ENCODE peak calls at places on chromosomes 3 and 15, in nine cellular contexts. E is HepG2, T is GM23338, V is A549, H is SK-N-SH, X is Panc1, G is K562, Z is HCT116, R is GM12878. S is an unnamed sample.
A peak's percentile ranks its signal among the peaks of the same experiment; 100 is the strongest.

GRCh38 chr3:20648921-20649381 is 462.9 kb upstream of the SGO1 start:
- DNase-seq in H (no peak), E (no peak), Z (no peak), T (no peak), G (no peak), V (no peak), X (no peak), R (no peak), S (no peak)

GRCh38 chr3:58965870-58966269 is 84.0 kb downstream of the CFAP20DC start:
- DNase-seq in H (no peak), Z (no peak), R (no peak), T (no peak), G (no peak), V (no peak), X (no peak), E (no peak), S (no peak)

GRCh38 chr3:27715454-27715806 is 6.7 kb downstream of the EOMES start:
- DNase-seq in V (no peak), R (no peak), G (no peak), H (no peak), Z (no peak), E (no peak), X (no peak), T (peak; percentile 60), S (no peak)

GRCh38 chr3:159953320-159953719 is 35.3 kb upstream of the IL12A start:
- DNase-seq in G (no peak), R (no peak), T (no peak), V (no peak), H (no peak), Z (no peak), X (no peak), E (no peak), S (no peak)

GRCh38 chr3:134357914-134358811 is 16.1 kb downstream of the AMOTL2 start:
- DNase-seq in Z (peak; percentile 52), E (peak; percentile 87), R (no peak), V (no peak), X (no peak), H (peak; percentile 57), T (no peak), G (no peak), S (no peak)

GRCh38 chr3:19106307-19106706 is 42.0 kb upstream of the KCNH8 start:
- DNase-seq in V (no peak), T (no peak), G (no peak), X (no peak), E (no peak), R (no peak), Z (no peak), H (no peak), S (no peak)

GRCh38 chr15:32222716-32223115 is 180.4 kb downstream of the GOLGA8K start:
- DNase-seq in Z (no peak), V (no peak), X (no peak), T (no peak), G (no peak), H (no peak), E (no peak), R (no peak), S (no peak)

GRCh38 chr15:100919481-100920405 is 586 bp downstream of the LRRK1 start:
- DNase-seq in X (no peak), R (no peak), E (no peak), H (peak; percentile 75), G (no peak), V (peak; percentile 61), T (peak; percentile 53), Z (no peak), S (peak; percentile 25)

GRCh38 chr15:67066041-67067021 is 929 bp downstream of the SMAD3 start:
- DNase-seq in Z (no peak), G (peak; percentile 45), T (peak; percentile 67), H (peak; percentile 65), E (no peak), V (no peak), R (no peak), X (no peak), S (no peak)

GRCh38 chr15:76147906-76148553 is 88.2 kb downstream of the TMEM266 start:
- DNase-seq in R (no peak), T (peak; percentile 76), Z (peak; percentile 12), H (peak; percentile 86), E (no peak), G (peak; percentile 73), X (peak; percentile 27), V (peak; percentile 96), S (no peak)

GRCh38 chr3:104291437-104291851 is 1075.3 kb upstream of the ALCAM start:
- DNase-seq in Z (no peak), R (no peak), X (no peak), G (no peak), V (no peak), H (no peak), T (no peak), E (no peak), S (no peak)

GRCh38 chr3:94614192-94614591 is 551.3 kb downstream of the NSUN3 start:
- DNase-seq in H (no peak), Z (no peak), T (peak; percentile 43), V (no peak), R (no peak), E (no peak), X (no peak), G (no peak), S (no peak)

GRCh38 chr3:13282528-13282985 is 137.6 kb downstream of the NUP210 start:
- DNase-seq in Z (no peak), H (peak; percentile 84), X (no peak), T (peak; percentile 64), E (no peak), G (peak; percentile 55), V (no peak), R (no peak), S (no peak)
- TF ChIP-seq REST in Z (no peak), H (no peak), X (no peak), T (no peak), E (no peak), G (no peak), V (no peak), R (no peak), S (no peak)

GRCh38 chr3:101941253-101942039 is 92.1 kb downstream of the NFKBIZ start:
- DNase-seq in X (no peak), T (no peak), H (no peak), R (no peak), Z (no peak), G (no peak), E (no peak), V (no peak), S (no peak)

GRCh38 chr3:101939391-101939790 is 90.1 kb downstream of the NFKBIZ start:
- DNase-seq in H (no peak), G (no peak), X (no peak), Z (no peak), R (no peak), V (no peak), T (no peak), E (no peak), S (no peak)

GRCh38 chr3:101942356-101942755 is 93.0 kb downstream of the NFKBIZ start:
- DNase-seq in G (no peak), V (no peak), Z (no peak), E (no peak), H (no peak), T (no peak), R (no peak), X (no peak), S (no peak)

GRCh38 chr3:101938262-101938847 is 89.0 kb downstream of the NFKBIZ start:
- DNase-seq in G (peak; percentile 31), T (no peak), R (no peak), E (no peak), V (no peak), Z (no peak), H (no peak), X (no peak), S (no peak)

DNA sequence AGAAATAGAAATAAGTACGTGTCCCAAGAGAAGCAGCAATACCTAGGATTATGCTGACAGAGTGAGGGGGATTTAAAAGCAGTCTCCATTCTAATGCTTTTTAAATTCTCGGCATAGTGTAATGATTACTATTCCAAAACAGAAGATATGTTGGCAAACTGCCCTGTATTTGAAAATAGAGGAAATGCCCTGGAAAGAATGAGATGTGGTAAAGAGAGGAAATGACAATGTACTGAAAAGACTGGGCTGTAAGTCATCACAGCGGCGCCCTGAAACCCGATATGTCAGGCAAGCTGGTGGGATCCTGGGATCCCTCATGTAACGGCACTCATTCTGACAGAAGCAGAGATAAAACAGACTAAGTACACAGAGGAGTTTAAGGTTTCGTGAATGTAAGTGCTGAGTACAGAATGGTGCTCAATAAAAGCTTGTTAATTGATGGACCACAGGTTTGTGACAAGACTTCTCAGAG is 91.2 kb downstream of the NFKBIZ start:
- DNase-seq in R (no peak), V (no peak), T (peak; percentile 62), H (peak; percentile 64), G (peak; percentile 65), Z (no peak), X (no peak), E (no peak), S (no peak)
- TF ChIP-seq REST in R (no peak), V (no peak), T (no peak), H (peak; percentile 83), G (no peak), Z (no peak), X (no peak), E (no peak), S (no peak)

DNA sequence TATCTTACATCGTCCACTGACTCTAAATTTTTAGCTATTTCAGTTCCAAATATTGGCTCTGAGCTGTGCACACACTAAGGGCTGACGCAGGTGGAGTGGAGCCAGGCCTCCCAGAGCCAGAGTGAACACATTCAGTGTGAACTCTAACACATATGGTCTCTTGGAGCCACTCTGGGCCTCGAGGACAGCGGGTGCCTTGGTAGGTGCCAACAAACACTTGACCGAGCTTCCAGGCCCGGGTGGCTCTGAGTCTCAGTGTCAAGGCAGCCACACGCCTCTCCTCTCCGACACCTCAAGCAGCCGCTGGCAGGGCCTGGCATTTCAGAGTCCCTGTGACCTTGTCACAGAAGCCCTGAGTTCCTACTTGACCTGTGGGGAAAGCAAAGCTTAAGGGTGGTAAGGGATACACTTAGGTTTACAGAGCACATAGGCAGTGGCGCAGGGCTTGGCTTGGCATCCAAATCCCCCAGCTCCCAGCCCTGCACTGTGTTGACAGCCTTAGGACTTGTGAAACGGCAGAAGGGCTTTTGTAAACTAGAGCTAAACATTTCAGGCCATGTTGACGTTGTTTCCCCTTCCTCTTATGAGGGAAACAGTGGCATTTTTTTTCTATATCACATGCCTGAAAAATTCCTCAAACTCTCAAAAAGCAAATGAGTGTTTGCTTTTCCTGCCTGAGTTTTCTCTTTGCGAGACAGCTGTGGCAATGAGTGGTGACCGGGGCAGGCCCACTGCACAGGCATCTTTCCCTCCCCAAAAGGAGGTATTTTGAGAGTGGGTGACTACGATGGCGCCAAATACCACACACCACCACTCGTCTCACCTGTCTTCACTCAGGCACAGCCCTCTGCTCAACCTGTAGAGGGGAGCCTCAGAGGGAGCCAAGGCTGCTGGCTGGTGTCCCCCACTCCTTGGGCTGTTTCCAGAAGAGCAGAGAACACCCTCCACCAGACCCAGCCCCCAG is 60.8 kb downstream of the DAPK2 start:
- DNase-seq in V (no peak), H (no peak), R (no peak), E (no peak), T (no peak), X (no peak), Z (no peak), G (no peak), S (peak; percentile 67)
- TF ChIP-seq REST in V (no peak), H (no peak), R (no peak), E (no peak), T (no peak), X (no peak), Z (no peak), G (no peak), S (no peak)

DNA sequence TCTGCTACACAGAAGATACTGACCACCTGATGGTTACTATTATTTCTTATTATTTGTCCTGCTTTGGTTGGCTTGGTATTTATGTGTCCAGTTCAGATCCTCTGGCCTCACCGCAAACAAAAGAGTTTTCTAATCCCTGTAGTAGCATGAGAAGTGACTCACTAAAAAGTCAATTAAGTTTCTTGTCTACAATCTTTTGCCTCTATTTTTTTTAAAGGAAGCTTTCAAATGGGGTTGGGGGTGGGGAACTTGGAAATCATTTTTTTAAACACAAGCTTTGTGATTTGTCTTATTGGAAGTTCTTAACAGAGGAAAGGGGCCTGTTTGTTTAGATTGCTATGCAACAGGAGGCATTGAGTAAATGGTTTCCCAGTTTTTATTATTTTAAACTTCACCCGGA is 156.4 kb upstream of the TSC22D2 start:
- DNase-seq in E (no peak), G (no peak), X (no peak), R (no peak), Z (no peak), H (no peak), V (no peak), T (no peak), S (no peak)
- TF ChIP-seq REST in E (no peak), G (no peak), X (no peak), R (no peak), Z (no peak), H (no peak), V (no peak), T (no peak), S (no peak)

S was measured in HL-60.